ENCODE peak calls at places on chromosome 14, in eight cellular contexts. One of them, this sample, is unnamed.

GRCh38 chr14:78448483-78449094 is 278.4 kb downstream of the NRXN3 start:
- DNase-seq in HCT116: peak; percentile 15
- DNase-seq in K562: peak; percentile 69
- DNase-seq in GM12878: peak; percentile 45
- DNase-seq in H1: peak; percentile 34
- DNase-seq in endothelial cell of umbilical vein: peak; percentile 47
- DNase-seq in SK-N-SH: peak; percentile 61
- DNase-seq in HepG2: peak; percentile 15
- DNase-seq in this sample: peak; percentile 2

GRCh38 chr14:99063620-99064225 is 208.3 kb downstream of the BCL11B start:
- DNase-seq in endothelial cell of umbilical vein: no peak
- DNase-seq in GM12878: no peak
- DNase-seq in HepG2: no peak
- DNase-seq in H1: no peak
- DNase-seq in K562: no peak
- DNase-seq in HCT116: no peak
- DNase-seq in SK-N-SH: no peak
- DNase-seq in this sample: no peak

GRCh38 chr14:39279515-39279914 is 45.8 kb downstream of the MIA2 start:
- DNase-seq in GM12878: no peak
- DNase-seq in HCT116: no peak
- DNase-seq in K562: no peak
- DNase-seq in endothelial cell of umbilical vein: no peak
- DNase-seq in H1: no peak
- DNase-seq in SK-N-SH: no peak
- DNase-seq in HepG2: no peak
- DNase-seq in this sample: no peak

GRCh38 chr14:29392287-29392686 is 535.4 kb downstream of the PRKD1 start:
- DNase-seq in HepG2: no peak
- DNase-seq in SK-N-SH: no peak
- DNase-seq in GM12878: no peak
- DNase-seq in H1: no peak
- DNase-seq in HCT116: no peak
- DNase-seq in endothelial cell of umbilical vein: no peak
- DNase-seq in K562: no peak
- DNase-seq in this sample: no peak

GRCh38 chr14:24067133-24068082 is 4.0 kb upstream of the CPNE6 start:
- DNase-seq in HCT116: no peak
- DNase-seq in endothelial cell of umbilical vein: no peak
- DNase-seq in SK-N-SH: peak; percentile 21
- DNase-seq in K562: no peak
- DNase-seq in GM12878: no peak
- DNase-seq in H1: no peak
- DNase-seq in HepG2: peak; percentile 72
- DNase-seq in this sample: no peak

GRCh38 chr14:102088012-102088792 is 1.4 kb upstream of the HSP90AA1 start:
- DNase-seq in HCT116: no peak
- DNase-seq in SK-N-SH: no peak
- DNase-seq in H1: peak; percentile 65
- DNase-seq in K562: peak; percentile 55
- DNase-seq in endothelial cell of umbilical vein: peak; percentile 56
- DNase-seq in GM12878: peak; percentile 21
- DNase-seq in HepG2: no peak
- DNase-seq in this sample: no peak

GRCh38 chr14:81303258-81303935 is 82.6 kb upstream of the GTF2A1 start:
- DNase-seq in SK-N-SH: no peak
- DNase-seq in endothelial cell of umbilical vein: no peak
- DNase-seq in HCT116: peak; percentile 86
- DNase-seq in GM12878: peak; percentile 41
- DNase-seq in HepG2: peak; percentile 98
- DNase-seq in H1: no peak
- DNase-seq in K562: peak; percentile 55
- DNase-seq in this sample: no peak

GRCh38 chr14:55803506-55804197 is 223.6 kb downstream of the KTN1 start:
- DNase-seq in HCT116: peak; percentile 85
- DNase-seq in GM12878: no peak
- DNase-seq in H1: no peak
- DNase-seq in K562: no peak
- DNase-seq in endothelial cell of umbilical vein: peak; percentile 24
- DNase-seq in SK-N-SH: no peak
- DNase-seq in HepG2: no peak
- DNase-seq in this sample: no peak

GRCh38 chr14:42469637-42470426 is 863.2 kb downstream of the LRFN5 start:
- DNase-seq in H1: no peak
- DNase-seq in endothelial cell of umbilical vein: no peak
- DNase-seq in K562: no peak
- DNase-seq in GM12878: peak; percentile 5
- DNase-seq in HCT116: no peak
- DNase-seq in HepG2: no peak
- DNase-seq in SK-N-SH: no peak
- DNase-seq in this sample: no peak

GRCh38 chr14:72751276-72752033 is 142.4 kb downstream of the DPF3 start:
- DNase-seq in HepG2: no peak
- DNase-seq in GM12878: no peak
- DNase-seq in HCT116: no peak
- DNase-seq in endothelial cell of umbilical vein: no peak
- DNase-seq in H1: no peak
- DNase-seq in K562: no peak
- DNase-seq in SK-N-SH: no peak
- DNase-seq in this sample: no peak

GRCh38 chr14:103110681-103111296 is 12.5 kb upstream of the TNFAIP2 start:
- DNase-seq in SK-N-SH: no peak
- DNase-seq in endothelial cell of umbilical vein: no peak
- DNase-seq in K562: no peak
- DNase-seq in HepG2: no peak
- DNase-seq in GM12878: no peak
- DNase-seq in H1: no peak
- DNase-seq in HCT116: no peak
- DNase-seq in this sample: no peak

GRCh38 chr14:99316281-99317163 is 44.5 kb upstream of the BCL11B start:
- DNase-seq in H1: no peak
- DNase-seq in SK-N-SH: no peak
- DNase-seq in HepG2: peak; percentile 92
- DNase-seq in HCT116: peak; percentile 12
- DNase-seq in endothelial cell of umbilical vein: no peak
- DNase-seq in K562: no peak
- DNase-seq in GM12878: no peak
- DNase-seq in this sample: no peak

GRCh38 chr14:68514611-68515194 is 278.2 kb downstream of the ZFP36L1 start:
- DNase-seq in HepG2: no peak
- DNase-seq in GM12878: no peak
- DNase-seq in SK-N-SH: no peak
- DNase-seq in endothelial cell of umbilical vein: no peak
- DNase-seq in HCT116: no peak
- DNase-seq in K562: no peak
- DNase-seq in H1: no peak
- DNase-seq in this sample: no peak
- H3K27ac ChIP-seq in HepG2: no peak overlapping the region
- H3K27ac ChIP-seq in GM12878: peak overlapping the region; percentile 85
- H3K27ac ChIP-seq in SK-N-SH: no peak overlapping the region
- H3K27ac ChIP-seq in endothelial cell of umbilical vein: no peak overlapping the region
- H3K27ac ChIP-seq in HCT116: no peak overlapping the region
- H3K27ac ChIP-seq in K562: no peak overlapping the region
- H3K27ac ChIP-seq in H1: no peak overlapping the region
- H3K27ac ChIP-seq in this sample: no peak overlapping the region

GRCh38 chr14:73785834-73786631 is 65.6 kb upstream of the PTGR2 start:
- DNase-seq in K562: peak; percentile 46
- DNase-seq in SK-N-SH: peak; percentile 74
- DNase-seq in HepG2: peak; percentile 95
- DNase-seq in HCT116: peak; percentile 46
- DNase-seq in endothelial cell of umbilical vein: peak; percentile 84
- DNase-seq in H1: no peak
- DNase-seq in GM12878: no peak
- DNase-seq in this sample: no peak
- H3K9ac ChIP-seq in K562: peak overlapping the region; percentile 94
- H3K9ac ChIP-seq in SK-N-SH: peak overlapping the region; percentile 90
- H3K9ac ChIP-seq in HepG2: peak overlapping the region; percentile 96
- H3K9ac ChIP-seq in HCT116: peak overlapping the region; percentile 73
- H3K9ac ChIP-seq in endothelial cell of umbilical vein: peak overlapping the region; percentile 96
- H3K9ac ChIP-seq in H1: peak overlapping the region; percentile 25
- H3K9ac ChIP-seq in GM12878: peak overlapping the region; percentile 90
- H3K9ac ChIP-seq in this sample: peak overlapping the region; percentile 89

DNA sequence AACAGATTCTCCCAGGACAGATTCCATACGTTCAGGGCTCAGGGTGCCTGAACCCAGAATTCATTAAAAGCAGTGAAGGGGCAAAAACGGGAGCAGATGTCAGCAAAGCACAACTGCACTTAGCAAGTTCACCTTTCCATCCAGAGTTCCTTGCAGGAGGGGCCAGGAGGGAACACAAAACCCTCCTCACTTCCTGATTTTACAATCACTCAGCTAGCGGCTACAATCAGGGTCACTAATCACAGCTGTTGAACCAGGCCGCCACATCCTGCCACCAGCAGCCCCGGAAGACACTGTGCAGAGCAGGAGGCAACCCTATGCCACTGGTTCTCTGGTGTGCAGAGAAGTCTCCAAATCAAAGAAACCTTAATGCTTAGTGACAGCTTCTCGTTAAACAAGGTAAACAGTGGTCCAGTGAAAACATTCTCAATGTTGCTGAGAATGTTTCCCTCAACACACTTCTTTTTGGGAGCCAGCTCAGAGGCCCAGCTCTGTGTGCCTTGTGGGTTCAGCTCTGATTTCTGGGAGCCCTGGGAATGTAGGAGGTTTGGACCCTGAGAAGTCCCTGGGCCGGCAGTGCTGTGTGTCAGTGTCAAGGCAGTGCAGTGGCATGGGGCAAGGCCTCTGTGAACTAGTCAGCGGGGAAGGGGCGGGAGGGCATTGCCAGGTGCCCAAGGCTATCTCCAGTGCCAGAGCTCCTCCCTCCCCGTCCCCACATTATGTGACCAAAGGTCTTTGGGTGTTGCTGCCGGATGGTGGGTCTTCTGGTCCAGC is 54.5 kb downstream of the VCPKMT start:
- DNase-seq in H1: no peak
- DNase-seq in endothelial cell of umbilical vein: peak; percentile 58
- DNase-seq in HCT116: no peak
- DNase-seq in SK-N-SH: peak; percentile 83
- DNase-seq in HepG2: peak; percentile 76
- DNase-seq in K562: no peak
- DNase-seq in GM12878: peak; percentile 84
- DNase-seq in this sample: no peak
- TF ChIP-seq POLR2AphosphoS5 in H1: no peak
- TF ChIP-seq POLR2AphosphoS5 in endothelial cell of umbilical vein: peak; percentile 54
- TF ChIP-seq POLR2AphosphoS5 in HCT116: no peak
- TF ChIP-seq POLR2AphosphoS5 in SK-N-SH: peak; percentile 86
- TF ChIP-seq POLR2AphosphoS5 in HepG2: peak; percentile 69
- TF ChIP-seq POLR2AphosphoS5 in K562: no peak
- TF ChIP-seq POLR2AphosphoS5 in GM12878: peak; percentile 96
- TF ChIP-seq POLR2AphosphoS5 in this sample: no peak

DNA sequence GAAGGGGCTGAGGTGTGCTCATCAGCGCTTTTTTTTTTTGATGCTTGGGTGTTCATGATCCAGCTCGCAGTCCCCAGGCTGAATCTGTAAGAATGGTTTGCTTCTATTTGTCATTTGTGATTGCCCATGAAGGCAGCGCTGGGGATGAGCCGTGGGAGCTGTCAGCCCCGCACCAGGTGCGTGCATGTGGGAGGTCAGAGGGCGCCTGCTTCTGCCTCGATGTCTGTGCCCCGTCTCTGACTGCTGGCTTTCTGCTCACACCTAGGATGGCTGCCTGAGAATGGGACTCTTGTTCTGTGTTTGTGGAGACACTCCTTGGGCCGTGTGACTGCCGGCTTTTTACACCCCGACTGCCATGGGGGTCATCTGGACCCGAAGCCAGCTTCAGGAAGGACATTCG is 141.2 kb upstream of the RTL1 start:
- DNase-seq in HepG2: no peak
- DNase-seq in K562: no peak
- DNase-seq in SK-N-SH: no peak
- DNase-seq in GM12878: no peak
- DNase-seq in endothelial cell of umbilical vein: no peak
- DNase-seq in HCT116: no peak
- DNase-seq in H1: no peak
- DNase-seq in this sample: no peak
- H3K27ac ChIP-seq in HepG2: no peak overlapping the region
- H3K27ac ChIP-seq in K562: no peak overlapping the region
- H3K27ac ChIP-seq in SK-N-SH: no peak overlapping the region
- H3K27ac ChIP-seq in GM12878: no peak overlapping the region
- H3K27ac ChIP-seq in endothelial cell of umbilical vein: no peak overlapping the region
- H3K27ac ChIP-seq in HCT116: no peak overlapping the region
- H3K27ac ChIP-seq in H1: no peak overlapping the region
- H3K27ac ChIP-seq in this sample: no peak overlapping the region

GRCh38 chr14:105473677-105474477 is 744 bp upstream of the CRIP2 start:
- DNase-seq in HCT116: peak; percentile 66
- DNase-seq in HepG2: peak; percentile 77
- DNase-seq in H1: no peak
- DNase-seq in endothelial cell of umbilical vein: peak; percentile 91
- DNase-seq in K562: peak; percentile 80
- DNase-seq in GM12878: no peak
- DNase-seq in SK-N-SH: peak; percentile 85
- DNase-seq in this sample: peak; percentile 78
- H3K9ac ChIP-seq in HCT116: peak overlapping the region; percentile 63
- H3K9ac ChIP-seq in HepG2: peak overlapping the region; percentile 64
- H3K9ac ChIP-seq in H1: no peak overlapping the region
- H3K9ac ChIP-seq in endothelial cell of umbilical vein: peak overlapping the region; percentile 88
- H3K9ac ChIP-seq in K562: peak overlapping the region; percentile 87
- H3K9ac ChIP-seq in GM12878: no peak overlapping the region
- H3K9ac ChIP-seq in SK-N-SH: peak overlapping the region; percentile 73
- H3K9ac ChIP-seq in this sample: no peak overlapping the region

GRCh38 chr14:37047226-37047625 is 125.2 kb downstream of the SLC25A21 start:
- DNase-seq in K562: no peak
- DNase-seq in GM12878: no peak
- DNase-seq in HCT116: no peak
- DNase-seq in H1: no peak
- DNase-seq in SK-N-SH: no peak
- DNase-seq in endothelial cell of umbilical vein: peak; percentile 91
- DNase-seq in HepG2: no peak
- DNase-seq in this sample: no peak
- TF ChIP-seq POLR2AphosphoS5 in K562: no peak
- TF ChIP-seq POLR2AphosphoS5 in GM12878: no peak
- TF ChIP-seq POLR2AphosphoS5 in HCT116: no peak
- TF ChIP-seq POLR2AphosphoS5 in H1: no peak
- TF ChIP-seq POLR2AphosphoS5 in SK-N-SH: no peak
- TF ChIP-seq POLR2AphosphoS5 in endothelial cell of umbilical vein: peak; percentile 58
- TF ChIP-seq POLR2AphosphoS5 in HepG2: no peak
- TF ChIP-seq POLR2AphosphoS5 in this sample: no peak

This sample was measured in SK-N-MC.